ENCODE peak calls at places on chromosomes 16 and 17, in seven cellular contexts. M, W, O, K, R, I and X are unnamed samples. For H3K4me1, the result is how much of the 10 kb centered on the place peaks cover.

GRCh38 chr16:53664724-53665345 is 38.8 kb downstream of the RPGRIP1L start:
- DNase-seq in M (no peak), W (no peak), O (peak), K (peak), R (no peak), I (no peak), X (peak)

GRCh38 chr17:74059471-74059870 is 144.0 kb upstream of the RPL38 start:
- DNase-seq in M (no peak), W (no peak), O (no peak), K (no peak), R (no peak), I (no peak), X (no peak)

GRCh38 chr17:63249256-63250006 is 196.7 kb downstream of the CYB561 start:
- DNase-seq in M (no peak), W (no peak), O (no peak), K (no peak), R (peak), I (no peak), X (no peak)

GRCh38 chr16:65876200-65876498 is 490.3 kb upstream of the CDH5 start:
- DNase-seq in M (no peak), W (no peak), O (no peak), K (no peak), R (no peak), I (no peak), X (no peak)

GRCh38 chr17:81397314-81398169 is 2.3 kb downstream of the BAHCC1 start:
- DNase-seq in M (no peak), W (no peak), O (no peak), K (peak), R (peak), I (no peak), X (no peak)

GRCh38 chr17:48722201-48722907 is at the start of gene PRAC1:
- DNase-seq in M (no peak), W (no peak), O (no peak), K (no peak), R (peak), I (no peak), X (no peak)

GRCh38 chr16:67464565-67464964 is 16.4 kb downstream of the ATP6V0D1 start:
- DNase-seq in M (no peak), W (no peak), O (no peak), K (no peak), R (no peak), I (no peak), X (no peak)

GRCh38 chr16:84893849-84894599 is 74.2 kb downstream of the CRISPLD2 start:
- DNase-seq in M (peak), W (no peak), O (no peak), K (no peak), R (no peak), I (no peak), X (no peak)

GRCh38 chr17:35568561-35568960 is 7.9 kb upstream of the SLFN14 start:
- DNase-seq in M (no peak), W (peak), O (no peak), K (no peak), R (peak), I (peak), X (peak)

GRCh38 chr16:50467559-50467942 is 80.6 kb upstream of the NKD1 start:
- DNase-seq in M (no peak), W (no peak), O (no peak), K (no peak), R (no peak), I (no peak), X (no peak)

GRCh38 chr17:37025241-37025640 is 76.5 kb downstream of the AATF start:
- DNase-seq in M (no peak), W (no peak), O (no peak), K (no peak), R (peak), I (no peak), X (no peak)

GRCh38 chr16:81616321-81617020 is 162.6 kb upstream of the PLCG2 start:
- DNase-seq in M (peak), W (peak), O (peak), K (peak), R (no peak), I (no peak), X (peak)

GRCh38 chr16:76784530-76784929 is 406.5 kb upstream of the MON1B start:
- DNase-seq in M (no peak), W (no peak), O (no peak), K (no peak), R (no peak), I (no peak), X (no peak)

GRCh38 chr17:19333132-19333440 is 29.4 kb downstream of the B9D1 start:
- DNase-seq in M (no peak), W (no peak), O (no peak), K (no peak), R (no peak), I (no peak), X (no peak)

GRCh38 chr16:80233097-80233835 is 307.5 kb upstream of the DYNLRB2 start:
- DNase-seq in M (no peak), W (no peak), O (no peak), K (no peak), R (no peak), I (no peak), X (no peak)

GRCh38 chr16:13919330-13919682 is 648 bp upstream of the ERCC4 start:
- DNase-seq in M (peak), W (no peak), O (no peak), K (peak), R (peak), I (peak), X (peak)

GRCh38 chr17:28574536-28574935 is 2.2 kb downstream of the ALDOC start:
- DNase-seq in M (no peak), W (no peak), O (no peak), K (no peak), R (no peak), I (no peak), X (peak)

GRCh38 chr17:34204402-34204801 is 50.7 kb upstream of the CCL2 start:
- DNase-seq in M (no peak), W (no peak), O (no peak), K (no peak), R (no peak), I (no peak), X (no peak)

GRCh38 chr17:3039748-3040147 is 23.7 kb downstream of the OR1D5 start:
- DNase-seq in M (no peak), W (no peak), O (no peak), K (no peak), R (no peak), I (no peak), X (no peak)

GRCh38 chr17:49227436-49228261 is 2.9 kb downstream of the PHOSPHO1 start:
- DNase-seq in M (peak), W (peak), O (peak), K (peak), R (peak), I (peak), X (peak)

GRCh38 chr16:19882186-19882585 is 2.5 kb downstream of the GPRC5B start:
- DNase-seq in M (no peak), W (no peak), O (no peak), K (no peak), R (peak), I (no peak), X (no peak)

GRCh38 chr16:56269824-56270684 is 78.8 kb downstream of the GNAO1 start:
- DNase-seq in M (no peak), W (no peak), O (peak), K (peak), R (peak), I (no peak), X (no peak)

GRCh38 chr16:47847220-47847970 is 308.4 kb downstream of the ABCC12 start:
- DNase-seq in M (no peak), W (no peak), O (no peak), K (no peak), R (no peak), I (no peak), X (no peak)

GRCh38 chr17:7336240-7337175 is at the start of gene ACAP1:
- DNase-seq in M (peak), W (peak), O (no peak), K (no peak), R (peak), I (peak), X (peak)

GRCh38 chr17:33776903-33777302 is 478.2 kb upstream of the CCL2 start:
- DNase-seq in M (no peak), W (no peak), O (no peak), K (no peak), R (no peak), I (no peak), X (no peak)

GRCh38 chr17:13212861-13213260 is 195.0 kb upstream of the ELAC2 start:
- DNase-seq in M (no peak), W (no peak), O (no peak), K (no peak), R (no peak), I (no peak), X (no peak)

GRCh38 chr17:9842057-9842758 is 16.5 kb downstream of the GLP2R start:
- DNase-seq in M (no peak), W (no peak), O (peak), K (no peak), R (no peak), I (no peak), X (no peak)

GRCh38 chr17:34369196-34369500 is 6.1 kb upstream of the CCL1 start:
- DNase-seq in M (no peak), W (no peak), O (no peak), K (no peak), R (no peak), I (no peak), X (no peak)

GRCh38 chr16:1429631-1430030 is 1.2 kb upstream of the PERCC1 start:
- DNase-seq in M (no peak), W (no peak), O (no peak), K (no peak), R (no peak), I (no peak), X (no peak)

GRCh38 chr16:1429026-1429425 is 1.9 kb upstream of the PERCC1 start:
- DNase-seq in M (no peak), W (no peak), O (no peak), K (no peak), R (no peak), I (no peak), X (no peak)

GRCh38 chr16:1428511-1428910 is 2.4 kb upstream of the PERCC1 start:
- DNase-seq in M (peak), W (no peak), O (no peak), K (no peak), R (peak), I (peak), X (no peak)

GRCh38 chr16:1426734-1427451 is 4.0 kb upstream of the PERCC1 start:
- DNase-seq in M (no peak), W (no peak), O (no peak), K (no peak), R (peak), I (no peak), X (no peak)

DNA sequence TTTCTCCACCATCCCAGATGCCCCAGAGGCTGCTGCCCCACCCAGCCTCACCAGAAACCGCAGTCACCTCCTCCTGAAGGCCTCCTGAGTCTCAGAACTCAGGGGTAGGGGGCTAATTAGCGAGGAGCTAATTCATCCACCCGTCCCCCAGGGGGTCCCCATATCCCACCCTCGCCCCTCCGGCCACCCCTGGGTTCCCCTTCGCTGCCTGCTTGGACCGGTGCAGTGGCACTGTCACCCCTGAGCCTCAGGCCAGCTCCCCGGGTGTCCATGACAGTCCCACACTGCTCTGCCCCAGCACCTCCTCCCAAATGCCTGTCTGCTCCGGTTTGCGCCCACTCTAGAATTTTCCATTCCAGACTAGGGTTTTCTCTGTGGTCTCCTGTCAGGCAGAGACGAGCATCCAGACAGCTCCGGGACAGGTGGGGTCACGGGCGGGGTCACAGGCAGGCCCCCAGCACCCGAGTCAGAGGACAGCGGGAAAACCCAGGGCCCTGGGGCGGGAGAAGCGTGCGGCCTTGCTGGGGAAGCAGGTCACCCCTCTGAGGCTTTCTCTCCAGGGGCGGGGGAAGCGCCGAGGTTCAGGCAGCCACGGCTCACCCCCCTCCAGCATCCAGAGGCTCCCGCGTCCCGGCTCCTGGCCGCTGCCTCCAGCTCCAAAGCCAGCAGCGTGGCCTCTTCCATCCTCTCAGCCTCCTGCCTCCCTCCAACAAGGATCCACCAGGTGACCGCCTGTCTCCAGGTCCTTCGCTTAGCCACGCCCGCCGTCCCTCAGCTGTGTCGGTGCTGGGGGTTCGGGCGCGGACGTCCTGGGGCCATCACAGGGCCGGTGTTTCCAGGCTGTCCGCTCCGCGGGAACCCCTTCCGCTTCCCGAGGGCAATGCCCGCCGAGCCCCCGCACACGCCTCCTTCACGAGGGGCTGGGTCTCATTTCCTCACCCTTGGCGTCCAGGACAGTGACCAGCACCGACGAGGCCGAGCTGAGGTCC is 3.1 kb upstream of the PERCC1 start:
- DNase-seq in M (no peak), W (no peak), O (no peak), K (no peak), R (no peak), I (no peak), X (no peak)
- H3K4me1 ChIP-seq in M (under half), W (under half), O (under half), K (under half), R (under half), I (under half), X (under half)

DNA sequence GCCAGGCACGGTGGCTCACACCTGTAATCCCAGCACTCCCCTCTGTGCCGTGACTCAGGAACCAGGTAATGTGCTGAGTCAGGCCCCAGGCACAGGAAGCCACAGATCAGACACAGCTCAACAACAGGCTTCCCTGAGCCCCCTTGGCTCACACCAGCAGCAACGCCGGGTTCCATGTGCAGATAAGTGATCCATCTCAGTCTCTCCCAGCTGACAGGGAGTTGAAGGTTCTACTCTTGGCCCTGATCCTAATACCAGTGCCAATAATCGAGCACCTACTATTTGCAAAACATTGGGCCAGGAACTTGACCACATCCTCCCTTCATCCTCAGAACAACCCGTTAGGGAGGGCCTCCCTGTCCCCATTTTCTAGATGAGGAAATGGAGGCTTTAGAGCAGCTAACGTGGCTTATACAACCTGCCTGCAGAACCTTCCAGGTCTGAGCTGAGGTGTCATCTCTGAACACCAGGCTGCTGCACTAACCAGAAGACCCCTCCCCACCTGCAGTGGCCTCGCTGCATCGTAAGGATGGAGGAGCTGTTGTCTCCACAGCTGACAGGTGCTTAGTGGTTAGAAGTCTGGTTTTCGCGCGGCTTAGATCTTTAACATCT is 64.8 kb upstream of the AMZ2 start:
- DNase-seq in M (peak), W (peak), O (no peak), K (no peak), R (peak), I (no peak), X (peak)
- H3K4me1 ChIP-seq in M (under half), W (under half), O (under half), K (under half), R (under half), I (under half), X (half or more)

GRCh38 chr17:44267818-44268490 is at the start of gene SLC4A1:
- DNase-seq in M (no peak), W (no peak), O (no peak), K (no peak), R (no peak), I (peak), X (no peak)
- H3K4me1 ChIP-seq in M (under half), W (under half), O (under half), K (under half), R (under half), I (under half), X (under half)

GRCh38 chr17:78918979-78919378 is 6.2 kb downstream of the TIMP2 start:
- DNase-seq in M (no peak), W (no peak), O (no peak), K (no peak), R (no peak), I (no peak), X (no peak)

GRCh38 chr17:78922876-78923498 is 2.2 kb downstream of the TIMP2 start:
- DNase-seq in M (no peak), W (no peak), O (no peak), K (no peak), R (no peak), I (no peak), X (no peak)

GRCh38 chr17:78919816-78920516 is 5.2 kb downstream of the TIMP2 start:
- DNase-seq in M (no peak), W (no peak), O (no peak), K (no peak), R (no peak), I (no peak), X (no peak)

GRCh38 chr17:78921437-78921971 is 3.7 kb downstream of the TIMP2 start:
- DNase-seq in M (no peak), W (no peak), O (peak), K (no peak), R (no peak), I (no peak), X (no peak)

GRCh38 chr17:78920528-78920927 is 4.7 kb downstream of the TIMP2 start:
- DNase-seq in M (no peak), W (no peak), O (no peak), K (no peak), R (no peak), I (no peak), X (no peak)
- H3K4me1 ChIP-seq in M (under half), W (under half), O (under half), K (under half), R (under half), I (under half), X (under half)

GRCh38 chr17:17019430-17019762 is 22.9 kb upstream of the MPRIP start:
- DNase-seq in M (no peak), W (no peak), O (no peak), K (no peak), R (no peak), I (no peak), X (no peak)
- H3K4me1 ChIP-seq in M (under half), W (under half), O (under half), K (under half), R (under half), I (under half), X (under half)